ENCODE peak calls at places on chromosomes 2 and 18, in eight cellular contexts. I is sigmoid colon, B is transverse colon, M is SK-N-SH, U is upper lobe of left lung, D is stomach, S is breast epithelium, F is HepG2. P is an unnamed sample.

GRCh38 chr18:55334875-55335274 is 253.1 kb downstream of the TCF4 start:
- DNase-seq in M (no peak), D (no peak), S (no peak), I (peak; percentile 71), F (no peak), U (no peak), B (peak; percentile 16), P (no peak)

GRCh38 chr2:220795705-220796104 is 776.4 kb downstream of the EPHA4 start:
- DNase-seq in B (no peak), U (no peak), I (no peak), S (no peak), M (no peak), D (no peak), F (no peak), P (no peak)

GRCh38 chr2:149360106-149360505 is 29.7 kb downstream of the LYPD6 start:
- DNase-seq in U (no peak), M (no peak), S (no peak), I (no peak), D (no peak), B (no peak), F (no peak), P (no peak)

GRCh38 chr2:29847901-29848300 is 73.5 kb downstream of the ALK start:
- DNase-seq in F (no peak), M (no peak), D (no peak), U (peak; percentile 1), I (no peak), S (no peak), B (no peak), P (no peak)

GRCh38 chr18:46406539-46406932 is 250.5 kb downstream of the LOXHD1 start:
- DNase-seq in U (peak; percentile 63), B (no peak), F (no peak), S (peak; percentile 46), M (no peak), D (no peak), I (no peak), P (no peak)

GRCh38 chr2:84495539-84496146 is 20.7 kb upstream of the DNAH6 start:
- DNase-seq in F (peak; percentile 64), M (peak; percentile 47), D (no peak), B (no peak), U (no peak), I (no peak), S (no peak), P (peak; percentile 6)

GRCh38 chr2:121049141-121049540 is 235.9 kb downstream of the TFCP2L1 start:
- DNase-seq in U (no peak), D (no peak), S (peak; percentile 49), M (no peak), B (no peak), F (no peak), I (no peak), P (no peak)

GRCh38 chr2:134917958-134918517 is 584 bp upstream of the CCNT2 start:
- DNase-seq in S (peak; percentile 90), F (no peak), M (no peak), U (no peak), I (no peak), D (peak; percentile 89), B (no peak), P (no peak)

GRCh38 chr2:58101500-58101899 is 54.9 kb downstream of the VRK2 start:
- DNase-seq in U (no peak), F (no peak), B (no peak), M (no peak), I (no peak), D (no peak), S (no peak), P (no peak)

GRCh38 chr2:12116228-12116750 is 369.9 kb downstream of the LPIN1 start:
- DNase-seq in S (no peak), I (no peak), U (no peak), M (no peak), D (no peak), F (no peak), B (no peak), P (no peak)

GRCh38 chr2:160491922-160492371 is 1.7 kb downstream of the RBMS1 start:
- DNase-seq in D (no peak), B (no peak), F (peak; percentile 57), S (no peak), U (no peak), M (no peak), I (no peak), P (no peak)

GRCh38 chr2:175256806-175257585 is 75.5 kb upstream of the ATP5MC3 start:
- DNase-seq in B (no peak), F (no peak), M (no peak), D (no peak), S (no peak), I (no peak), U (peak; percentile 80), P (no peak)

GRCh38 chr18:76578571-76579300 is 83.7 kb upstream of the ZNF516 start:
- DNase-seq in F (no peak), M (no peak), B (no peak), I (no peak), U (peak; percentile 64), S (no peak), D (no peak), P (no peak)

GRCh38 chr18:38884050-38884449 is 1318.5 kb upstream of the CELF4 start:
- DNase-seq in M (no peak), B (no peak), I (no peak), S (no peak), U (no peak), D (no peak), F (no peak), P (no peak)

GRCh38 chr2:62475172-62476011 is 30.6 kb downstream of the TMEM17 start:
- DNase-seq in F (no peak), B (no peak), M (peak; percentile 76), U (peak; percentile 82), I (no peak), D (no peak), S (no peak), P (no peak)

GRCh38 chr2:238754259-238754658 is 93.6 kb upstream of the TWIST2 start:
- DNase-seq in I (no peak), M (no peak), B (no peak), U (no peak), D (no peak), S (no peak), F (no peak), P (no peak)

GRCh38 chr2:159146930-159147666 is 139.4 kb downstream of the WDSUB1 start:
- DNase-seq in F (no peak), M (no peak), S (no peak), U (peak; percentile 72), I (no peak), D (peak; percentile 67), B (peak; percentile 87), P (no peak)

GRCh38 chr2:39124770-39125075 is 3.9 kb upstream of the SOS1 start:
- DNase-seq in M (peak; percentile 47), U (no peak), D (no peak), S (no peak), B (no peak), F (no peak), I (no peak), P (no peak)
- TF ChIP-seq CTCF in M (peak; percentile 12), U (no peak), D (no peak), S (no peak), B (no peak), F (no peak), I (no peak), P (no peak)

GRCh38 chr2:48508461-48509124 is 21.4 kb upstream of the STON1 start:
- DNase-seq in M (no peak), I (no peak), S (no peak), D (no peak), F (peak; percentile 75), U (no peak), B (peak; percentile 25), P (peak; percentile 74)
- TF ChIP-seq POLR2AphosphoS5 in M (no peak), I (no peak), S (no peak), D (no peak), F (no peak), U (no peak), B (no peak), P (no peak)

GRCh38 chr2:23565374-23565773 is 180.4 kb downstream of the KLHL29 start:
- DNase-seq in M (no peak), D (no peak), F (no peak), I (no peak), S (peak; percentile 50), B (no peak), U (no peak), P (no peak)

GRCh38 chr2:23564618-23564967 is 179.6 kb downstream of the KLHL29 start:
- DNase-seq in B (no peak), S (no peak), F (no peak), U (no peak), I (no peak), D (no peak), M (peak; percentile 51), P (no peak)

GRCh38 chr2:23565814-23566213 is 180.8 kb downstream of the KLHL29 start:
- DNase-seq in F (no peak), U (no peak), D (no peak), I (no peak), S (peak; percentile 72), B (no peak), M (no peak), P (no peak)

GRCh38 chr2:23567382-23567781 is 182.4 kb downstream of the KLHL29 start:
- DNase-seq in D (no peak), U (no peak), B (no peak), M (peak; percentile 58), I (no peak), F (no peak), S (no peak), P (no peak)

GRCh38 chr2:23566236-23567142 is 181.5 kb downstream of the KLHL29 start:
- DNase-seq in F (peak; percentile 24), D (no peak), U (no peak), S (no peak), M (peak; percentile 75), B (no peak), I (no peak), P (no peak)
- TF ChIP-seq CTCF in F (peak; percentile 52), D (no peak), U (no peak), S (no peak), M (peak; percentile 60), B (peak; percentile 22), I (no peak), P (peak; percentile 45)

GRCh38 chr2:38592951-38593350 is 9.8 kb downstream of the HNRNPLL start:
- DNase-seq in D (no peak), F (no peak), B (no peak), U (no peak), M (no peak), S (no peak), I (no peak), P (no peak)

GRCh38 chr2:38596229-38596628 is 6.5 kb downstream of the HNRNPLL start:
- DNase-seq in I (no peak), S (no peak), M (no peak), B (no peak), U (no peak), F (no peak), D (no peak), P (no peak)

GRCh38 chr2:38586926-38587325 is 15.8 kb downstream of the HNRNPLL start:
- DNase-seq in I (no peak), D (no peak), B (no peak), M (no peak), S (no peak), F (no peak), U (no peak), P (no peak)

GRCh38 chr2:38590053-38590452 is 12.7 kb downstream of the HNRNPLL start:
- DNase-seq in F (no peak), S (no peak), U (no peak), I (no peak), B (no peak), M (no peak), D (no peak), P (no peak)

DNA sequence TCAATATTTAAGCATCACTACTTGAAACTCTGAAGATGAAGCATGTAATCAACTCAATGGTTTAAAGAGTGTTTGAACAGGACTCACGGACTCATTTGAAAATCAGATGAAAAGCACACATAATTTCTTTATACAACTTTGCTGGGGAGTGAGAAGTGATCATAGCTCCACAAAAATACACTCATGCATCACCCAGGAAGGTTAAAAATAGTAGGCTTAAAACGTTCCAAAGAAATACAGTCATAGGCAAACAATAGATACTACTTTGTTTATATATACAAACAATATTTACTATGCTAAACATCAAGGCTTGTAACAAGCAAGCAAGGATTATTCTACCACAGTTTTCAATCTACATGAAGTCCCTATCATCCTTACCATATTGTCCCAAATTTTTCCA is 11.6 kb downstream of the HNRNPLL start:
- DNase-seq in D (no peak), F (no peak), B (no peak), S (no peak), M (no peak), I (no peak), U (no peak), P (no peak)
- TF ChIP-seq POLR2AphosphoS5 in D (no peak), F (peak; percentile 17), B (no peak), S (no peak), M (no peak), I (no peak), U (no peak), P (no peak)

P was measured in HL-60.